ENCODE peak calls at places on chromosomes 13 and 19, in four cellular contexts. One of them, this sample, is unnamed.

GRCh38 chr19:29663861-29664752 is 1.2 kb upstream of the PLEKHF1 start:
- DNase-seq in neuronal stem cell: no peak
- DNase-seq in H9: no peak
- DNase-seq in IMR-90: peak; percentile 33
- DNase-seq in this sample: peak; percentile 42

GRCh38 chr19:43639507-43640423 is at the start of gene CADM4:
- DNase-seq in neuronal stem cell: peak; percentile 41
- DNase-seq in H9: peak; percentile 46
- DNase-seq in IMR-90: no peak
- DNase-seq in this sample: no peak

GRCh38 chr13:86486582-86486981 is 687.4 kb upstream of the SLITRK6 start:
- DNase-seq in neuronal stem cell: no peak
- DNase-seq in H9: no peak
- DNase-seq in IMR-90: no peak
- DNase-seq in this sample: no peak

GRCh38 chr13:88908896-88909535 is 1237.8 kb downstream of the SLITRK5 start:
- DNase-seq in neuronal stem cell: no peak
- DNase-seq in H9: no peak
- DNase-seq in IMR-90: no peak
- DNase-seq in this sample: peak; percentile 1

GRCh38 chr13:40319699-40320586 is 346.5 kb downstream of the FOXO1 start:
- DNase-seq in neuronal stem cell: no peak
- DNase-seq in H9: no peak
- DNase-seq in IMR-90: no peak
- DNase-seq in this sample: no peak

GRCh38 chr19:58395220-58395978 is at the start of gene RNF225:
- DNase-seq in neuronal stem cell: no peak
- DNase-seq in H9: peak; percentile 88
- DNase-seq in IMR-90: no peak
- DNase-seq in this sample: peak; percentile 79

GRCh38 chr13:21672811-21673591 is 2.1 kb downstream of the FGF9 start:
- DNase-seq in neuronal stem cell: peak; percentile 5
- DNase-seq in H9: no peak
- DNase-seq in IMR-90: no peak
- DNase-seq in this sample: no peak

GRCh38 chr19:45162464-45163143 is 1.8 kb upstream of the NKPD1 start:
- DNase-seq in neuronal stem cell: no peak
- DNase-seq in H9: no peak
- DNase-seq in IMR-90: no peak
- DNase-seq in this sample: no peak

GRCh38 chr13:35485451-35485850 is 9.0 kb upstream of the MAB21L1 start:
- DNase-seq in neuronal stem cell: no peak
- DNase-seq in H9: no peak
- DNase-seq in IMR-90: no peak
- DNase-seq in this sample: peak; percentile 29

GRCh38 chr13:49651775-49652690 is 23.7 kb downstream of the ARL11 start:
- DNase-seq in neuronal stem cell: no peak
- DNase-seq in H9: no peak
- DNase-seq in IMR-90: no peak
- DNase-seq in this sample: no peak

GRCh38 chr19:48862827-48863226 is 5.6 kb downstream of the PLEKHA4 start:
- DNase-seq in neuronal stem cell: no peak
- DNase-seq in H9: no peak
- DNase-seq in IMR-90: no peak
- DNase-seq in this sample: no peak

GRCh38 chr13:38826182-38826813 is 139.4 kb downstream of the FREM2 start:
- DNase-seq in neuronal stem cell: no peak
- DNase-seq in H9: no peak
- DNase-seq in IMR-90: no peak
- DNase-seq in this sample: peak; percentile 16

GRCh38 chr19:50427997-50428425 is 4.7 kb upstream of the MYBPC2 start:
- DNase-seq in neuronal stem cell: no peak
- DNase-seq in H9: peak; percentile 85
- DNase-seq in IMR-90: peak; percentile 69
- DNase-seq in this sample: peak; percentile 68

GRCh38 chr13:21549633-21550032 is 54.3 kb downstream of the MICU2 start:
- DNase-seq in neuronal stem cell: no peak
- DNase-seq in H9: no peak
- DNase-seq in IMR-90: no peak
- DNase-seq in this sample: no peak

GRCh38 chr13:49676581-49677298 is 14.5 kb downstream of the EBPL start:
- DNase-seq in neuronal stem cell: no peak
- DNase-seq in H9: no peak
- DNase-seq in IMR-90: no peak
- DNase-seq in this sample: no peak

GRCh38 chr19:36573020-36573947 is at the start of gene ZNF529:
- DNase-seq in neuronal stem cell: peak; percentile 94
- DNase-seq in H9: peak; percentile 96
- DNase-seq in IMR-90: peak; percentile 86
- DNase-seq in this sample: peak; percentile 99

GRCh38 chr13:78816592-78816991 is 157.6 kb upstream of the OBI1 start:
- DNase-seq in neuronal stem cell: no peak
- DNase-seq in H9: peak; percentile 38
- DNase-seq in IMR-90: no peak
- DNase-seq in this sample: no peak

GRCh38 chr19:44644391-44645016 is 794 bp downstream of the PVR start:
- DNase-seq in neuronal stem cell: peak; percentile 43
- DNase-seq in H9: peak; percentile 68
- DNase-seq in IMR-90: peak; percentile 49
- DNase-seq in this sample: peak; percentile 87

GRCh38 chr19:14062558-14062855 is 631 bp upstream of the PALM3 start:
- DNase-seq in neuronal stem cell: no peak
- DNase-seq in H9: no peak
- DNase-seq in IMR-90: no peak
- DNase-seq in this sample: no peak

GRCh38 chr13:49488563-49488962 is 7.2 kb upstream of the PHF11 start:
- DNase-seq in neuronal stem cell: no peak
- DNase-seq in H9: no peak
- DNase-seq in IMR-90: peak; percentile 53
- DNase-seq in this sample: no peak

GRCh38 chr13:37207646-37208045 is 102.2 kb upstream of the CSNK1A1L start:
- DNase-seq in neuronal stem cell: no peak
- DNase-seq in H9: no peak
- DNase-seq in IMR-90: no peak
- DNase-seq in this sample: no peak

GRCh38 chr13:95924389-95924994 is 128.7 kb downstream of the UGGT2 start:
- DNase-seq in neuronal stem cell: no peak
- DNase-seq in H9: no peak
- DNase-seq in IMR-90: peak; percentile 86
- DNase-seq in this sample: peak; percentile 91

GRCh38 chr19:41218615-41219507 is at the start of gene AXL:
- DNase-seq in neuronal stem cell: peak; percentile 86
- DNase-seq in H9: peak; percentile 91
- DNase-seq in IMR-90: peak; percentile 86
- DNase-seq in this sample: peak; percentile 96

GRCh38 chr13:73365240-73365639 is 306.4 kb downstream of the KLF5 start:
- DNase-seq in neuronal stem cell: no peak
- DNase-seq in H9: no peak
- DNase-seq in IMR-90: no peak
- DNase-seq in this sample: no peak

GRCh38 chr13:25910243-25910642 is 141.6 kb downstream of the SHISA2 start:
- DNase-seq in neuronal stem cell: peak; percentile 29
- DNase-seq in H9: no peak
- DNase-seq in IMR-90: no peak
- DNase-seq in this sample: peak; percentile 72

GRCh38 chr19:14433454-14434156 is 499 bp downstream of the PKN1 start:
- DNase-seq in neuronal stem cell: no peak
- DNase-seq in H9: no peak
- DNase-seq in IMR-90: no peak
- DNase-seq in this sample: no peak

GRCh38 chr19:5154129-5154798 is 185.4 kb downstream of the KDM4B start:
- DNase-seq in neuronal stem cell: no peak
- DNase-seq in H9: peak; percentile 79
- DNase-seq in IMR-90: no peak
- DNase-seq in this sample: peak; percentile 62

DNA sequence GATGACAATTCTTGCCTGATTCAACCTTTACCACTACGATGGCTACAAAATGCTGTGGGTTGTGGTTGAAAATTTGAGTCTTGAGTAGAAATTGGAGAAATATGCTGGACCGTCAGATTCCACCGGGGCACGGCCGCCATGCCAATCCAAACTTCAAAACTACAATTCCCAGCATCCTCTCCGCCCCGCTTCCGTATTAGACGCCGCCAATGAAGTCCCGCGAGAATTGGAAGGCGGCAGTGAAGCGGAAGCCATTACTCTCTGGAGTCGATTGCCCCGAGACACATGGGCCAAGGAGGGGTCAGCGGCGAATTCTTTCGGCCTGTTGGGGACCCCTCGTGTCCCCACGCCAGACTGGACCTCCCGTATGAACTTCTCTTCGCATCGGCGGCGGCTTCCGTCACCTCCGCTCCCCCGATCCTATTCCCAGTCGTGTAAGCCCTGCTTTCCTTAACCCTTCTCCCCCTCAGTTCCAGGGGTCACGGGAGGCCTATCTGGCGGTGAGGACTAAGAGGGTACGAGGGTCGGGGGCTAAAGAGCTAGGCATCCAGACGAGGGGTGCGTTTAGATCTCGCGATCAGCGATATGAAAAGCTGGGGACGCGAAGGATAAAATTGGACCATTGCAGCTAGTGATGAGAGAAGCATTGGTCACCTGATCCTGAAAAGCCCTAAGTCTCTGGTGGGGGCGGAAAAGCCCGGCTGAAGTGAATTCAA is at the start of gene ZNF317:
- DNase-seq in neuronal stem cell: peak; percentile 93
- DNase-seq in H9: peak; percentile 91
- DNase-seq in IMR-90: peak; percentile 88
- DNase-seq in this sample: peak; percentile 96
- H3K4ac ChIP-seq in neuronal stem cell: no peak within 1 kb of the TSS
- H3K4ac ChIP-seq in H9: peak within 1 kb of the TSS; percentile 96
- H3K4ac ChIP-seq in IMR-90: peak within 1 kb of the TSS; percentile 86
- H3K4ac ChIP-seq in this sample: peak within 1 kb of the TSS; percentile 38

GRCh38 chr19:16628984-16629691 is 1.1 kb upstream of the MED26 start:
- DNase-seq in neuronal stem cell: no peak
- DNase-seq in H9: no peak
- DNase-seq in IMR-90: peak; percentile 72
- DNase-seq in this sample: peak; percentile 26
- H3K4ac ChIP-seq in neuronal stem cell: no peak overlapping the region
- H3K4ac ChIP-seq in H9: no peak overlapping the region
- H3K4ac ChIP-seq in IMR-90: peak overlapping the region; percentile 90
- H3K4ac ChIP-seq in this sample: no peak overlapping the region

GRCh38 chr13:98975822-98976261 is 2.0 kb downstream of the DOCK9 start:
- DNase-seq in neuronal stem cell: no peak
- DNase-seq in H9: no peak
- DNase-seq in IMR-90: no peak
- DNase-seq in this sample: peak; percentile 79

GRCh38 chr13:98974053-98974452 is 3.8 kb downstream of the DOCK9 start:
- DNase-seq in neuronal stem cell: no peak
- DNase-seq in H9: no peak
- DNase-seq in IMR-90: no peak
- DNase-seq in this sample: no peak

GRCh38 chr13:98972627-98973026 is 5.2 kb downstream of the DOCK9 start:
- DNase-seq in neuronal stem cell: no peak
- DNase-seq in H9: no peak
- DNase-seq in IMR-90: peak; percentile 49
- DNase-seq in this sample: peak; percentile 96

GRCh38 chr13:98970293-98970692 is 7.6 kb downstream of the DOCK9 start:
- DNase-seq in neuronal stem cell: no peak
- DNase-seq in H9: no peak
- DNase-seq in IMR-90: no peak
- DNase-seq in this sample: no peak

GRCh38 chr13:98972059-98972458 is 5.8 kb downstream of the DOCK9 start:
- DNase-seq in neuronal stem cell: no peak
- DNase-seq in H9: no peak
- DNase-seq in IMR-90: no peak
- DNase-seq in this sample: no peak
- H3K4ac ChIP-seq in neuronal stem cell: no peak overlapping the region
- H3K4ac ChIP-seq in H9: no peak overlapping the region
- H3K4ac ChIP-seq in IMR-90: no peak overlapping the region
- H3K4ac ChIP-seq in this sample: no peak overlapping the region

DNA sequence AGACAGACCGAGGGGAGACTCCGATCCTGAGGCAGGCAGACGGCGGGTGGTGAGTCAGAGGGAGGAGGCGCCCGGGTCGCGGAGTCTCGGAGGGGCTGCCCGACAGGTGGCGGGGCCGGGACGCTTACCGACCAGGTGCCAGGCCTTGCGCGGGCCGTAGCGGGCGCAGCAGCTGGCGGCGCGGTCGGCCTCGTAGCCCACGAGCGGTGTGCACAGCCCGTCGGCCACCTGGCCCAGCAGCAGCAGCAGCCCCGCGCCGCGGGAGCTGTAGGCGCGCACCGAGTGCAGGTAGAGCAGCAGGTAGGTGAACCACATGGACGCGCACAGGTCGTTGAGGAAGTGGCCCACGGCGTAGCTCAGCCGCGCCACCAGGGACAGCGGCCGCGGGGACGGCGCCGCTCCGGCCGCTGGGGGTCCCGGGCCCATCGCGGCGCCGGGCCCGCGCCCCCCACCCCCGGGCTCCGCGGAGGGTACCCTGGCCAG is 367 bp downstream of the MFSD12 start:
- DNase-seq in neuronal stem cell: no peak
- DNase-seq in H9: peak; percentile 33
- DNase-seq in IMR-90: peak; percentile 35
- DNase-seq in this sample: peak; percentile 49
- H3K4ac ChIP-seq in neuronal stem cell: no peak overlapping the region
- H3K4ac ChIP-seq in H9: no peak overlapping the region
- H3K4ac ChIP-seq in IMR-90: peak overlapping the region; percentile 83
- H3K4ac ChIP-seq in this sample: no peak overlapping the region

GRCh38 chr19:12668937-12669271 is 2.3 kb downstream of the WDR83 start:
- DNase-seq in neuronal stem cell: no peak
- DNase-seq in H9: no peak
- DNase-seq in IMR-90: peak; percentile 65
- DNase-seq in this sample: peak; percentile 43
- H3K4ac ChIP-seq in neuronal stem cell: peak overlapping the region; percentile 78
- H3K4ac ChIP-seq in H9: no peak overlapping the region
- H3K4ac ChIP-seq in IMR-90: peak overlapping the region; percentile 84
- H3K4ac ChIP-seq in this sample: peak overlapping the region; percentile 21

GRCh38 chr13:27621366-27622101 is at the start of gene POLR1D:
- DNase-seq in neuronal stem cell: peak; percentile 67
- DNase-seq in H9: peak; percentile 91
- DNase-seq in IMR-90: peak; percentile 65
- DNase-seq in this sample: peak; percentile 95
- H3K4ac ChIP-seq in neuronal stem cell: no peak within 1 kb of the TSS
- H3K4ac ChIP-seq in H9: no peak within 1 kb of the TSS
- H3K4ac ChIP-seq in IMR-90: peak within 1 kb of the TSS; percentile 93
- H3K4ac ChIP-seq in this sample: peak within 1 kb of the TSS; percentile 71

GRCh38 chr13:42271337-42272114 is 426 bp upstream of the AKAP11 start:
- DNase-seq in neuronal stem cell: peak; percentile 95
- DNase-seq in H9: peak; percentile 97
- DNase-seq in IMR-90: peak; percentile 98
- DNase-seq in this sample: peak; percentile 99
- H3K4ac ChIP-seq in neuronal stem cell: no peak overlapping the region
- H3K4ac ChIP-seq in H9: no peak overlapping the region
- H3K4ac ChIP-seq in IMR-90: peak overlapping the region; percentile 86
- H3K4ac ChIP-seq in this sample: no peak overlapping the region

GRCh38 chr19:47650695-47651094 is 41.8 kb downstream of the BICRA start:
- DNase-seq in neuronal stem cell: no peak
- DNase-seq in H9: no peak
- DNase-seq in IMR-90: no peak
- DNase-seq in this sample: no peak
- H3K4ac ChIP-seq in neuronal stem cell: no peak overlapping the region
- H3K4ac ChIP-seq in H9: no peak overlapping the region
- H3K4ac ChIP-seq in IMR-90: no peak overlapping the region
- H3K4ac ChIP-seq in this sample: no peak overlapping the region

GRCh38 chr13:113113846-113114271 is 8.3 kb downstream of the F7 start:
- DNase-seq in neuronal stem cell: no peak
- DNase-seq in H9: no peak
- DNase-seq in IMR-90: no peak
- DNase-seq in this sample: no peak
- H3K4ac ChIP-seq in neuronal stem cell: no peak overlapping the region
- H3K4ac ChIP-seq in H9: no peak overlapping the region
- H3K4ac ChIP-seq in IMR-90: no peak overlapping the region
- H3K4ac ChIP-seq in this sample: no peak overlapping the region